ENCODE peak calls at places on chromosomes 1 and 21, in seven cellular contexts. One of them, this sample, is unnamed.

GRCh38 chr21:42262826-42263225 is 43.9 kb downstream of the ABCG1 start:
- DNase-seq in heart left ventricle: peak; percentile 81
- DNase-seq in psoas muscle: peak; percentile 88
- DNase-seq in pancreas: peak; percentile 85
- DNase-seq in fibroblast of lung: no peak
- DNase-seq in Peyer's patch: no peak
- DNase-seq in neural progenitor cell: no peak
- DNase-seq in this sample: peak; percentile 89

GRCh38 chr1:222817529-222817928 is 2.7 kb downstream of the DISP1 start:
- DNase-seq in heart left ventricle: no peak
- DNase-seq in psoas muscle: no peak
- DNase-seq in pancreas: no peak
- DNase-seq in fibroblast of lung: peak; percentile 98
- DNase-seq in Peyer's patch: no peak
- DNase-seq in neural progenitor cell: no peak
- DNase-seq in this sample: no peak

GRCh38 chr21:36437745-36438128 is 42.2 kb downstream of the CLDN14 start:
- DNase-seq in heart left ventricle: no peak
- DNase-seq in psoas muscle: no peak
- DNase-seq in pancreas: no peak
- DNase-seq in fibroblast of lung: peak; percentile 99
- DNase-seq in Peyer's patch: no peak
- DNase-seq in neural progenitor cell: no peak
- DNase-seq in this sample: no peak

GRCh38 chr1:95332754-95333153 is 98.7 kb downstream of the RWDD3 start:
- DNase-seq in heart left ventricle: no peak
- DNase-seq in psoas muscle: no peak
- DNase-seq in pancreas: no peak
- DNase-seq in fibroblast of lung: no peak
- DNase-seq in Peyer's patch: no peak
- DNase-seq in neural progenitor cell: no peak
- DNase-seq in this sample: no peak

GRCh38 chr1:58155418-58156123 is 391.0 kb downstream of the OMA1 start:
- DNase-seq in heart left ventricle: peak; percentile 53
- DNase-seq in psoas muscle: no peak
- DNase-seq in pancreas: no peak
- DNase-seq in fibroblast of lung: no peak
- DNase-seq in Peyer's patch: no peak
- DNase-seq in neural progenitor cell: peak; percentile 81
- DNase-seq in this sample: no peak

GRCh38 chr1:211748810-211749209 is 73.4 kb upstream of the NEK2 start:
- DNase-seq in heart left ventricle: no peak
- DNase-seq in psoas muscle: no peak
- DNase-seq in pancreas: no peak
- DNase-seq in fibroblast of lung: no peak
- DNase-seq in Peyer's patch: no peak
- DNase-seq in neural progenitor cell: no peak
- DNase-seq in this sample: no peak

GRCh38 chr1:231421616-231421970 is 494 bp downstream of the EGLN1 start:
- DNase-seq in heart left ventricle: peak; percentile 46
- DNase-seq in psoas muscle: peak; percentile 73
- DNase-seq in pancreas: peak; percentile 52
- DNase-seq in fibroblast of lung: peak; percentile 59
- DNase-seq in Peyer's patch: peak; percentile 69
- DNase-seq in neural progenitor cell: no peak
- DNase-seq in this sample: no peak

GRCh38 chr21:16085436-16085835 is 355.7 kb downstream of the USP25 start:
- DNase-seq in heart left ventricle: no peak
- DNase-seq in psoas muscle: no peak
- DNase-seq in pancreas: no peak
- DNase-seq in fibroblast of lung: peak; percentile 73
- DNase-seq in Peyer's patch: no peak
- DNase-seq in neural progenitor cell: no peak
- DNase-seq in this sample: no peak

GRCh38 chr21:34204481-34205439 is 131.4 kb downstream of the MRPS6 start:
- DNase-seq in heart left ventricle: no peak
- DNase-seq in psoas muscle: no peak
- DNase-seq in pancreas: no peak
- DNase-seq in fibroblast of lung: no peak
- DNase-seq in Peyer's patch: no peak
- DNase-seq in neural progenitor cell: peak; percentile 59
- DNase-seq in this sample: no peak

GRCh38 chr1:230772457-230773395 is 25.5 kb downstream of the CAPN9 start:
- DNase-seq in heart left ventricle: peak; percentile 65
- DNase-seq in psoas muscle: peak; percentile 66
- DNase-seq in pancreas: peak; percentile 38
- DNase-seq in fibroblast of lung: peak; percentile 51
- DNase-seq in Peyer's patch: peak; percentile 62
- DNase-seq in neural progenitor cell: peak; percentile 42
- DNase-seq in this sample: no peak

GRCh38 chr1:244633140-244633539 is 19.8 kb upstream of the DESI2 start:
- DNase-seq in heart left ventricle: no peak
- DNase-seq in psoas muscle: no peak
- DNase-seq in pancreas: no peak
- DNase-seq in fibroblast of lung: no peak
- DNase-seq in Peyer's patch: no peak
- DNase-seq in neural progenitor cell: no peak
- DNase-seq in this sample: no peak

GRCh38 chr1:6603851-6604558 is 1.3 kb upstream of the KLHL21 start:
- DNase-seq in heart left ventricle: peak; percentile 82
- DNase-seq in psoas muscle: peak; percentile 89
- DNase-seq in pancreas: peak; percentile 58
- DNase-seq in fibroblast of lung: peak; percentile 92
- DNase-seq in Peyer's patch: peak; percentile 69
- DNase-seq in neural progenitor cell: peak; percentile 89
- DNase-seq in this sample: peak; percentile 81

GRCh38 chr1:1601564-1602320 is 1.8 kb upstream of the FNDC10 start:
- DNase-seq in heart left ventricle: no peak
- DNase-seq in psoas muscle: no peak
- DNase-seq in pancreas: no peak
- DNase-seq in fibroblast of lung: no peak
- DNase-seq in Peyer's patch: no peak
- DNase-seq in neural progenitor cell: no peak
- DNase-seq in this sample: peak; percentile 64
- H3K27me3 ChIP-seq in heart left ventricle: peaks cover 22% of the 10 kb centered on the region
- H3K27me3 ChIP-seq in psoas muscle: peaks cover 58% of the 10 kb centered on the region
- H3K27me3 ChIP-seq in pancreas: no peaks in the 10 kb centered on the region
- H3K27me3 ChIP-seq in fibroblast of lung: peaks cover 4% of the 10 kb centered on the region
- H3K27me3 ChIP-seq in Peyer's patch: no peaks in the 10 kb centered on the region
- H3K27me3 ChIP-seq in neural progenitor cell: peaks cover 70% of the 10 kb centered on the region
- H3K27me3 ChIP-seq in this sample: peaks cover 24% of the 10 kb centered on the region

GRCh38 chr1:154514066-154514553 is 11.9 kb upstream of the SHE start:
- DNase-seq in heart left ventricle: no peak
- DNase-seq in psoas muscle: no peak
- DNase-seq in pancreas: no peak
- DNase-seq in fibroblast of lung: no peak
- DNase-seq in Peyer's patch: no peak
- DNase-seq in neural progenitor cell: no peak
- DNase-seq in this sample: no peak
- H3K4me1 ChIP-seq in heart left ventricle: no peaks in the 10 kb centered on the region
- H3K4me1 ChIP-seq in psoas muscle: no peaks in the 10 kb centered on the region
- H3K4me1 ChIP-seq in pancreas: no peaks in the 10 kb centered on the region
- H3K4me1 ChIP-seq in fibroblast of lung: no peaks in the 10 kb centered on the region
- H3K4me1 ChIP-seq in Peyer's patch: no peaks in the 10 kb centered on the region
- H3K4me1 ChIP-seq in neural progenitor cell: no peaks in the 10 kb centered on the region
- H3K4me1 ChIP-seq in this sample: no peaks in the 10 kb centered on the region

DNA sequence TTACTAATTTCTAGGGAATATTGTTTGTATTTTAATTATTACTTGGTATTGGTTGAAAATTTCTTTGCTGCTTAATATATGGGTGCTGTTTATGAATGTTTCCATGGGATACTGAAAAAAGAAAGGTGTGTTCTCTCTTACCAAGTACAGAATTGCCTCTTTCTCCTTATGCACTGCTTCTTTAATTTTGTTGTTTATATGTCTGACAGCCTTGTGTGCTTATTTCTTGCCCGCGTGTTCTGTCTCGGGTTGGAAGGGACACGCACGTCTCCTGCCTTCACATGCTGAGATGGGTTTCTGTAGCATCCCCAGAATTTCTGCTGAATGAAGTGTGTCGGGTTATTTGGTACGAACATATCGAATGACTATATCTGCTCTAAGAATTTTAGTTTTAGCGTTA is 51.1 kb downstream of the AGPAT3 start:
- DNase-seq in heart left ventricle: no peak
- DNase-seq in psoas muscle: no peak
- DNase-seq in pancreas: no peak
- DNase-seq in fibroblast of lung: no peak
- DNase-seq in Peyer's patch: peak; percentile 24
- DNase-seq in neural progenitor cell: no peak
- DNase-seq in this sample: no peak
- TF ChIP-seq CTCF in heart left ventricle: no peak
- TF ChIP-seq CTCF in psoas muscle: no peak
- TF ChIP-seq CTCF in pancreas: no peak
- TF ChIP-seq CTCF in fibroblast of lung: no peak
- TF ChIP-seq CTCF in Peyer's patch: no peak
- TF ChIP-seq CTCF in neural progenitor cell: no peak
- TF ChIP-seq CTCF in this sample: no peak

GRCh38 chr21:35414511-35415139 is 365.5 kb upstream of the RUNX1 start:
- DNase-seq in heart left ventricle: no peak
- DNase-seq in psoas muscle: no peak
- DNase-seq in pancreas: no peak
- DNase-seq in fibroblast of lung: no peak
- DNase-seq in Peyer's patch: no peak
- DNase-seq in neural progenitor cell: peak; percentile 15
- DNase-seq in this sample: no peak
- H3K27me3 ChIP-seq in heart left ventricle: no peaks in the 10 kb centered on the region
- H3K27me3 ChIP-seq in psoas muscle: no peaks in the 10 kb centered on the region
- H3K27me3 ChIP-seq in pancreas: no peaks in the 10 kb centered on the region
- H3K27me3 ChIP-seq in fibroblast of lung: no peaks in the 10 kb centered on the region
- H3K27me3 ChIP-seq in Peyer's patch: no peaks in the 10 kb centered on the region
- H3K27me3 ChIP-seq in neural progenitor cell: no peaks in the 10 kb centered on the region
- H3K27me3 ChIP-seq in this sample: no peaks in the 10 kb centered on the region

GRCh38 chr1:36351222-36351977 is 28.0 kb upstream of the EVA1B start:
- DNase-seq in heart left ventricle: no peak
- DNase-seq in psoas muscle: no peak
- DNase-seq in pancreas: no peak
- DNase-seq in fibroblast of lung: peak; percentile 93
- DNase-seq in Peyer's patch: no peak
- DNase-seq in neural progenitor cell: peak; percentile 91
- DNase-seq in this sample: no peak

GRCh38 chr1:36349241-36349671 is 25.8 kb upstream of the EVA1B start:
- DNase-seq in heart left ventricle: no peak
- DNase-seq in psoas muscle: peak; percentile 45
- DNase-seq in pancreas: no peak
- DNase-seq in fibroblast of lung: peak; percentile 59
- DNase-seq in Peyer's patch: no peak
- DNase-seq in neural progenitor cell: no peak
- DNase-seq in this sample: no peak

GRCh38 chr1:36352141-36352909 is 28.9 kb upstream of the EVA1B start:
- DNase-seq in heart left ventricle: no peak
- DNase-seq in psoas muscle: peak; percentile 41
- DNase-seq in pancreas: no peak
- DNase-seq in fibroblast of lung: peak; percentile 48
- DNase-seq in Peyer's patch: no peak
- DNase-seq in neural progenitor cell: no peak
- DNase-seq in this sample: no peak

GRCh38 chr1:36350659-36351171 is 27.3 kb upstream of the EVA1B start:
- DNase-seq in heart left ventricle: no peak
- DNase-seq in psoas muscle: no peak
- DNase-seq in pancreas: no peak
- DNase-seq in fibroblast of lung: peak; percentile 88
- DNase-seq in Peyer's patch: no peak
- DNase-seq in neural progenitor cell: no peak
- DNase-seq in this sample: peak; percentile 80

GRCh38 chr1:36349839-36350238 is 26.4 kb upstream of the EVA1B start:
- DNase-seq in heart left ventricle: peak; percentile 37
- DNase-seq in psoas muscle: peak; percentile 46
- DNase-seq in pancreas: no peak
- DNase-seq in fibroblast of lung: peak; percentile 49
- DNase-seq in Peyer's patch: no peak
- DNase-seq in neural progenitor cell: no peak
- DNase-seq in this sample: no peak
- H3K4me1 ChIP-seq in heart left ventricle: peaks cover 42% of the 10 kb centered on the region
- H3K4me1 ChIP-seq in psoas muscle: peaks cover 50% of the 10 kb centered on the region
- H3K4me1 ChIP-seq in pancreas: no peaks in the 10 kb centered on the region
- H3K4me1 ChIP-seq in fibroblast of lung: peaks cover 48% of the 10 kb centered on the region
- H3K4me1 ChIP-seq in Peyer's patch: peaks cover 4% of the 10 kb centered on the region
- H3K4me1 ChIP-seq in neural progenitor cell: peaks cover 18% of the 10 kb centered on the region
- H3K4me1 ChIP-seq in this sample: peaks cover 41% of the 10 kb centered on the region

GRCh38 chr1:14987829-14988603 is 165.5 kb upstream of the TMEM51 start:
- DNase-seq in heart left ventricle: no peak
- DNase-seq in psoas muscle: peak; percentile 77
- DNase-seq in pancreas: no peak
- DNase-seq in fibroblast of lung: no peak
- DNase-seq in Peyer's patch: no peak
- DNase-seq in neural progenitor cell: no peak
- DNase-seq in this sample: no peak

GRCh38 chr1:14980801-14981200 is 172.7 kb upstream of the TMEM51 start:
- DNase-seq in heart left ventricle: no peak
- DNase-seq in psoas muscle: no peak
- DNase-seq in pancreas: no peak
- DNase-seq in fibroblast of lung: peak; percentile 59
- DNase-seq in Peyer's patch: no peak
- DNase-seq in neural progenitor cell: peak; percentile 36
- DNase-seq in this sample: no peak

GRCh38 chr1:14988636-14989035 is 164.9 kb upstream of the TMEM51 start:
- DNase-seq in heart left ventricle: no peak
- DNase-seq in psoas muscle: no peak
- DNase-seq in pancreas: no peak
- DNase-seq in fibroblast of lung: no peak
- DNase-seq in Peyer's patch: no peak
- DNase-seq in neural progenitor cell: no peak
- DNase-seq in this sample: no peak

GRCh38 chr1:14982029-14982428 is 171.5 kb upstream of the TMEM51 start:
- DNase-seq in heart left ventricle: no peak
- DNase-seq in psoas muscle: no peak
- DNase-seq in pancreas: no peak
- DNase-seq in fibroblast of lung: no peak
- DNase-seq in Peyer's patch: no peak
- DNase-seq in neural progenitor cell: no peak
- DNase-seq in this sample: no peak

GRCh38 chr1:14983277-14983676 is 170.3 kb upstream of the TMEM51 start:
- DNase-seq in heart left ventricle: no peak
- DNase-seq in psoas muscle: no peak
- DNase-seq in pancreas: no peak
- DNase-seq in fibroblast of lung: no peak
- DNase-seq in Peyer's patch: no peak
- DNase-seq in neural progenitor cell: no peak
- DNase-seq in this sample: no peak
- TF ChIP-seq CTCF in heart left ventricle: no peak
- TF ChIP-seq CTCF in psoas muscle: no peak
- TF ChIP-seq CTCF in pancreas: no peak
- TF ChIP-seq CTCF in fibroblast of lung: no peak
- TF ChIP-seq CTCF in Peyer's patch: no peak
- TF ChIP-seq CTCF in neural progenitor cell: peak; percentile 10
- TF ChIP-seq CTCF in this sample: no peak

DNA sequence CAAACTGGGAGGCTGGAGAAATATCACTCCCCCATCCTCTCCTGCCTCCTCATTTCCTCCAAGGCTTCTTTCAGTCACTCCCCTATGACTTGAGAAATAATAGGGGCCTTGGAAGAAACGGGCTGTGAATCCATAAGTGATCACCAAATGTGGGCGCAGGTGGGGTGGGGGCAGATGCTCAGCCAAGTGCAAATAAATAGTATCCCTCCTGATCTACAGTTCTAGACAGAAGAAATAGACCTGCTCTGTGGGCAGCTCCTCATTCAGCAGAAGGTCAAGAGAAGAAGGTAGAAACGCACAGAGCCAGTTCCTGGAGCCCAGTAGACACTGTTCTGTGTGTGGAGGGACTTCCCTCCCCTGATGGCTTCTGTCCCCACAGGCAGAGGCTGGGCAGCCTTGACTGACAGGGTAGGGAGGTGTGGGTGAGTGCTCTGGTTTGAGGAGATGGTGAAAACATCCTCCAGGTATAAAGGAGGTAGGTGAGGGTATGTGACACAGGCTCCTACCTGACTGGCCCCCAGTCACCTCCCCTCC is 17.1 kb downstream of the PAX7 start:
- DNase-seq in heart left ventricle: no peak
- DNase-seq in psoas muscle: no peak
- DNase-seq in pancreas: no peak
- DNase-seq in fibroblast of lung: no peak
- DNase-seq in Peyer's patch: no peak
- DNase-seq in neural progenitor cell: no peak
- DNase-seq in this sample: no peak
- H3K27me3 ChIP-seq in heart left ventricle: peaks cover 97% of the 10 kb centered on the region
- H3K27me3 ChIP-seq in psoas muscle: peaks cover 80% of the 10 kb centered on the region
- H3K27me3 ChIP-seq in pancreas: peaks cover 65% of the 10 kb centered on the region
- H3K27me3 ChIP-seq in fibroblast of lung: peaks cover 37% of the 10 kb centered on the region
- H3K27me3 ChIP-seq in Peyer's patch: no peaks in the 10 kb centered on the region
- H3K27me3 ChIP-seq in neural progenitor cell: peaks cover 100% of the 10 kb centered on the region
- H3K27me3 ChIP-seq in this sample: peaks cover 90% of the 10 kb centered on the region